ENCODE peak calls at places on chromosomes 1 and 21, in five cellular contexts. E, R, Q, Y and X are unnamed samples.

GRCh38 chr1:243246916-243247315 is 8.2 kb downstream of the CEP170 start:
- DNase-seq in E (no peak), R (no peak), Q (no peak), Y (no peak), X (no peak)

GRCh38 chr1:33392639-33393038 is 38.3 kb downstream of the PHC2 start:
- DNase-seq in E (no peak), R (no peak), Q (no peak), Y (no peak), X (no peak)

GRCh38 chr1:83961571-83962295 is 37.2 kb downstream of the TTLL7 start:
- DNase-seq in E (no peak), R (no peak), Q (no peak), Y (no peak), X (no peak)

GRCh38 chr1:45306319-45306718 is 20.4 kb upstream of the HPDL start:
- DNase-seq in E (no peak), R (no peak), Q (no peak), Y (no peak), X (no peak)

GRCh38 chr1:230352537-230352936 is 73.6 kb downstream of the PGBD5 start:
- DNase-seq in E (no peak), R (no peak), Q (no peak), Y (no peak), X (no peak)

GRCh38 chr21:43827015-43827611 is 37.7 kb downstream of the RRP1 start:
- DNase-seq in E (peak), R (no peak), Q (no peak), Y (no peak), X (no peak)

GRCh38 chr21:16294128-16294527 is 564.3 kb downstream of the USP25 start:
- DNase-seq in E (no peak), R (no peak), Q (no peak), Y (no peak), X (no peak)

GRCh38 chr1:238119060-238119459 is 228.3 kb upstream of the ZP4 start:
- DNase-seq in E (no peak), R (no peak), Q (no peak), Y (no peak), X (peak)

GRCh38 chr21:29377266-29377665 is 78.5 kb downstream of the BACH1 start:
- DNase-seq in E (no peak), R (no peak), Q (no peak), Y (no peak), X (no peak)

GRCh38 chr1:6967431-6968079 is 182.3 kb downstream of the CAMTA1 start:
- DNase-seq in E (no peak), R (no peak), Q (no peak), Y (no peak), X (no peak)

GRCh38 chr1:80593197-80593596 is 1207.5 kb upstream of the ADGRL2 start:
- DNase-seq in E (no peak), R (no peak), Q (no peak), Y (no peak), X (no peak)

GRCh38 chr1:12078938-12079861 is 16.1 kb downstream of the TNFRSF8 start:
- DNase-seq in E (no peak), R (peak), Q (no peak), Y (no peak), X (peak)

GRCh38 chr1:197066719-197067456 is at the start of gene F13B:
- DNase-seq in E (no peak), R (no peak), Q (no peak), Y (no peak), X (no peak)

GRCh38 chr1:181149326-181150000 is 61.0 kb downstream of the IER5 start:
- DNase-seq in E (no peak), R (no peak), Q (no peak), Y (no peak), X (no peak)

GRCh38 chr1:169484683-169485426 is 889 bp downstream of the SLC19A2 start:
- DNase-seq in E (no peak), R (no peak), Q (no peak), Y (no peak), X (peak)

GRCh38 chr1:58841455-58841854 is 57.6 kb upstream of the JUN start:
- DNase-seq in E (no peak), R (no peak), Q (no peak), Y (no peak), X (peak)

GRCh38 chr1:43316738-43317520 is 16.1 kb downstream of the TIE1 start:
- DNase-seq in E (no peak), R (no peak), Q (no peak), Y (no peak), X (no peak)

GRCh38 chr1:116766616-116767469 is 12.6 kb downstream of the CD2 start:
- DNase-seq in E (no peak), R (no peak), Q (no peak), Y (no peak), X (no peak)

GRCh38 chr1:186927884-186928283 is 99.1 kb downstream of the PLA2G4A start:
- DNase-seq in E (no peak), R (no peak), Q (no peak), Y (no peak), X (no peak)

GRCh38 chr21:44723177-44724131 is 12.1 kb upstream of the TSPEAR start:
- DNase-seq in E (no peak), R (no peak), Q (no peak), Y (no peak), X (no peak)

GRCh38 chr1:44700573-44700972 is 26.1 kb downstream of the ARMH1 start:
- DNase-seq in E (no peak), R (no peak), Q (no peak), Y (no peak), X (no peak)

GRCh38 chr1:2481885-2482284 is 5.8 kb downstream of the PLCH2 start:
- DNase-seq in E (no peak), R (no peak), Q (no peak), Y (no peak), X (no peak)

GRCh38 chr1:87292684-87293493 is 35.8 kb upstream of the LMO4 start:
- DNase-seq in E (peak), R (peak), Q (peak), Y (no peak), X (no peak)

GRCh38 chr1:156499703-156500577 is 635 bp downstream of the MEF2D start:
- DNase-seq in E (no peak), R (no peak), Q (peak), Y (no peak), X (no peak)

GRCh38 chr1:167251482-167251881 is 30.8 kb downstream of the POU2F1 start:
- DNase-seq in E (no peak), R (no peak), Q (no peak), Y (no peak), X (no peak)

GRCh38 chr1:112509005-112509659 is 367 bp downstream of the WNT2B start:
- DNase-seq in E (no peak), R (no peak), Q (no peak), Y (no peak), X (no peak)

GRCh38 chr1:7403265-7404045 is 367.6 kb upstream of the VAMP3 start:
- DNase-seq in E (no peak), R (no peak), Q (peak), Y (no peak), X (no peak)

GRCh38 chr1:111422546-111423391 is 4.8 kb downstream of the OVGP1 start:
- DNase-seq in E (no peak), R (no peak), Q (peak), Y (no peak), X (no peak)

GRCh38 chr21:14454642-14455009 is 71.7 kb upstream of the HSPA13 start:
- DNase-seq in E (no peak), R (no peak), Q (no peak), Y (no peak), X (no peak)

GRCh38 chr1:55196433-55197035 is 18.6 kb downstream of the USP24 start:
- DNase-seq in E (no peak), R (no peak), Q (no peak), Y (no peak), X (no peak)

GRCh38 chr1:179142889-179143299 is 61.0 kb downstream of the TOR3A start:
- DNase-seq in E (peak), R (no peak), Q (no peak), Y (peak), X (no peak)

GRCh38 chr1:38991638-38992449 is 768 bp downstream of the AKIRIN1 start:
- DNase-seq in E (no peak), R (peak), Q (peak), Y (no peak), X (peak)

GRCh38 chr1:93753766-93754763 is 72.4 kb upstream of the BCAR3 start:
- DNase-seq in E (peak), R (no peak), Q (peak), Y (no peak), X (peak)

GRCh38 chr1:234997201-234998173 is 131.2 kb downstream of the TOMM20 start:
- DNase-seq in E (peak), R (peak), Q (peak), Y (peak), X (peak)

GRCh38 chr1:27145934-27146354 is 9.0 kb downstream of the SLC9A1 start:
- DNase-seq in E (peak), R (peak), Q (no peak), Y (no peak), X (no peak)